ENCODE peak calls at places on chromosome 12, in five cellular contexts. W, D, F, S and Z are unnamed samples.

GRCh38 chr12:25977047-25977446 is 18.6 kb downstream of the RASSF8 start:
- DNase-seq in W (no peak), D (no peak), F (no peak), S (no peak), Z (peak)

GRCh38 chr12:43305065-43305464 is 246.9 kb downstream of the ADAMTS20 start:
- DNase-seq in W (no peak), D (no peak), F (no peak), S (no peak), Z (no peak)

GRCh38 chr12:1474567-1475153 is 119.7 kb downstream of the FBXL14 start:
- DNase-seq in W (no peak), D (peak), F (peak), S (no peak), Z (peak)

GRCh38 chr12:127596881-127597280 is 670.1 kb upstream of the TMEM132C start:
- DNase-seq in W (no peak), D (no peak), F (no peak), S (no peak), Z (no peak)

GRCh38 chr12:981176-981828 is 9.7 kb upstream of the ERC1 start:
- DNase-seq in W (no peak), D (peak), F (no peak), S (no peak), Z (no peak)

GRCh38 chr12:88207921-88208640 is 66.0 kb downstream of the TMTC3 start:
- DNase-seq in W (no peak), D (peak), F (peak), S (no peak), Z (peak)

GRCh38 chr12:64273527-64274403 is 51.7 kb upstream of the KICS2 start:
- DNase-seq in W (no peak), D (peak), F (peak), S (peak), Z (no peak)

GRCh38 chr12:90773526-90773925 is 181.4 kb downstream of the CCER1 start:
- DNase-seq in W (no peak), D (no peak), F (peak), S (no peak), Z (peak)

GRCh38 chr12:674272-674781 is 11.1 kb upstream of the NINJ2 start:
- DNase-seq in W (no peak), D (peak), F (no peak), S (no peak), Z (no peak)

GRCh38 chr12:124567035-124567672 is at the start of gene NCOR2:
- DNase-seq in W (peak), D (peak), F (peak), S (peak), Z (no peak)

GRCh38 chr12:40874868-40875267 is 182.6 kb downstream of the CNTN1 start:
- DNase-seq in W (no peak), D (no peak), F (no peak), S (no peak), Z (no peak)

GRCh38 chr12:117236456-117237001 is 46.3 kb upstream of the FBXO21 start:
- DNase-seq in W (peak), D (peak), F (peak), S (peak), Z (peak)

GRCh38 chr12:116276433-116277216 is 868 bp downstream of the MED13L start:
- DNase-seq in W (peak), D (peak), F (peak), S (peak), Z (peak)

GRCh38 chr12:28767836-28768348 is 381.2 kb upstream of the FAR2 start:
- DNase-seq in W (no peak), D (no peak), F (no peak), S (no peak), Z (no peak)

GRCh38 chr12:90958995-90959394 is 4.0 kb upstream of the CCER1 start:
- DNase-seq in W (no peak), D (no peak), F (peak), S (no peak), Z (peak)

GRCh38 chr12:112168561-112168971 is 43.2 kb downstream of the TRAFD1 start:
- DNase-seq in W (no peak), D (no peak), F (no peak), S (no peak), Z (no peak)

GRCh38 chr12:94244165-94245133 is 96.1 kb downstream of the PLXNC1 start:
- DNase-seq in W (no peak), D (no peak), F (no peak), S (peak), Z (no peak)

GRCh38 chr12:30701056-30701455 is 5.4 kb upstream of the IPO8 start:
- DNase-seq in W (no peak), D (no peak), F (peak), S (no peak), Z (no peak)

GRCh38 chr12:89067436-89067835 is 284.9 kb downstream of the DUSP6 start:
- DNase-seq in W (no peak), D (peak), F (peak), S (no peak), Z (peak)

GRCh38 chr12:47763481-47764344 is 5.0 kb upstream of the RAPGEF3 start:
- DNase-seq in W (no peak), D (peak), F (no peak), S (no peak), Z (no peak)

GRCh38 chr12:117818400-117818799 is 150.4 kb downstream of the KSR2 start:
- DNase-seq in W (no peak), D (no peak), F (no peak), S (no peak), Z (no peak)

GRCh38 chr12:108907861-108908302 is 28.0 kb downstream of the DAO start:
- DNase-seq in W (no peak), D (no peak), F (peak), S (peak), Z (peak)

GRCh38 chr12:25372969-25373368 is 122.2 kb upstream of the KRAS start:
- DNase-seq in W (no peak), D (no peak), F (no peak), S (no peak), Z (no peak)

GRCh38 chr12:113779774-113780173 is 186.4 kb downstream of the RBM19 start:
- DNase-seq in W (no peak), D (no peak), F (no peak), S (no peak), Z (no peak)

GRCh38 chr12:14962180-14962579 is 779 bp upstream of the ARHGDIB start:
- DNase-seq in W (no peak), D (no peak), F (no peak), S (no peak), Z (no peak)

GRCh38 chr12:117125769-117126168 is 26.6 kb upstream of the TESC start:
- DNase-seq in W (no peak), D (no peak), F (no peak), S (no peak), Z (no peak)

GRCh38 chr12:96343347-96343954 is 56.8 kb downstream of the CDK17 start:
- DNase-seq in W (no peak), D (no peak), F (no peak), S (no peak), Z (peak)

GRCh38 chr12:131620946-131621681 is 89.8 kb upstream of the SFSWAP start:
- DNase-seq in W (no peak), D (no peak), F (no peak), S (no peak), Z (no peak)

GRCh38 chr12:75969768-75970167 is 61.8 kb downstream of the PHLDA1 start:
- DNase-seq in W (no peak), D (peak), F (no peak), S (peak), Z (peak)

GRCh38 chr12:27618836-27619235 is 77.4 kb upstream of the REP15 start:
- DNase-seq in W (no peak), D (no peak), F (no peak), S (no peak), Z (no peak)